ENCODE peak calls at places on chromosome 1, in five cellular contexts. K is amygdala, N is SK-N-MC, G is GOT3, E is nephron progenitor cell. M is an unnamed sample.

GRCh38 chr1:167683641-167684502 is 37.9 kb upstream of the MPZL1 start:
- DNase-seq in K (no peak), N (no peak), G (no peak), E (peak; percentile 33), M (no peak)

GRCh38 chr1:203096566-203096965 is 10.8 kb upstream of the MYOG start:
- DNase-seq in K (no peak), N (no peak), G (no peak), E (no peak), M (no peak)

GRCh38 chr1:187270256-187270655 is 441.5 kb downstream of the PLA2G4A start:
- DNase-seq in K (no peak), N (no peak), G (no peak), E (no peak), M (no peak)

GRCh38 chr1:107782192-107782845 is 182.7 kb downstream of the VAV3 start:
- DNase-seq in K (peak; percentile 30), N (peak; percentile 69), G (no peak), E (peak; percentile 30), M (peak; percentile 65)

GRCh38 chr1:25804244-25804963 is 4.4 kb downstream of the SELENON start:
- DNase-seq in K (no peak), N (no peak), G (no peak), E (no peak), M (no peak)

GRCh38 chr1:199018471-199019135 is 379.8 kb downstream of the PTPRC start:
- DNase-seq in K (no peak), N (no peak), G (no peak), E (no peak), M (no peak)

GRCh38 chr1:117077267-117077666 is 17.1 kb downstream of the TTF2 start:
- DNase-seq in K (no peak), N (no peak), G (no peak), E (no peak), M (no peak)

GRCh38 chr1:234997201-234998173 is 131.2 kb downstream of the TOMM20 start:
- DNase-seq in K (peak; percentile 92), N (no peak), G (peak; percentile 99), E (no peak), M (no peak)

GRCh38 chr1:115135681-115136080 is 46.4 kb upstream of the TSPAN2 start:
- DNase-seq in K (no peak), N (no peak), G (no peak), E (no peak), M (no peak)

GRCh38 chr1:39501666-39502065 is 10.2 kb downstream of the BMP8A start:
- DNase-seq in K (no peak), N (no peak), G (peak; percentile 49), E (no peak), M (no peak)

GRCh38 chr1:212979340-212980122 is 29.2 kb downstream of the VASH2 start:
- DNase-seq in K (no peak), N (no peak), G (no peak), E (no peak), M (no peak)

GRCh38 chr1:235918481-235918880 is 51.8 kb upstream of the LYST start:
- DNase-seq in K (no peak), N (no peak), G (no peak), E (no peak), M (no peak)